ENCODE peak calls at places on chromosomes 13 and 19, in seven cellular contexts. X is body of pancreas; L is heart left ventricle; E is tibial artery; C is aorta; K is DND-41; H is CD4-positive, CD25-positive, alpha-beta regulatory T cell. Y is an unnamed sample.

GRCh38 chr13:42107006-42107405 is 58.6 kb downstream of the DGKH start:
- DNase-seq in X (no peak), L (no peak), E (no peak), C (no peak), K (no peak), H (no peak), Y (no peak)

GRCh38 chr13:114134944-114135610 is 2.7 kb upstream of the RASA3 start:
- DNase-seq in X (peak), L (no peak), E (no peak), C (no peak), K (no peak), H (no peak), Y (no peak)

GRCh38 chr13:44007451-44007850 is 127.7 kb downstream of the LACC1 start:
- DNase-seq in X (no peak), L (no peak), E (no peak), C (no peak), K (no peak), H (no peak), Y (no peak)

GRCh38 chr13:80359459-80360297 is 18.8 kb upstream of the SPRY2 start:
- DNase-seq in X (no peak), L (no peak), E (no peak), C (no peak), K (no peak), H (no peak), Y (no peak)

GRCh38 chr19:47445937-47446402 is 25.7 kb downstream of the SLC8A2 start:
- DNase-seq in X (peak), L (no peak), E (no peak), C (peak), K (peak), H (peak), Y (peak)

GRCh38 chr13:101346942-101347728 is 69.2 kb downstream of the NALCN start:
- DNase-seq in X (no peak), L (no peak), E (no peak), C (no peak), K (no peak), H (no peak), Y (no peak)

GRCh38 chr19:54156953-54157352 is 2.6 kb downstream of the LENG1 start:
- DNase-seq in X (no peak), L (no peak), E (no peak), C (no peak), K (no peak), H (no peak), Y (no peak)

GRCh38 chr19:35901854-35902661 is at the start of gene HCST:
- DNase-seq in X (no peak), L (no peak), E (no peak), C (peak), K (peak), H (peak), Y (peak)

GRCh38 chr13:88925954-88926353 is 1254.8 kb downstream of the SLITRK5 start:
- DNase-seq in X (no peak), L (no peak), E (no peak), C (no peak), K (no peak), H (no peak), Y (no peak)

GRCh38 chr13:48561461-48562224 is 28.8 kb upstream of the RCBTB2 start:
- DNase-seq in X (no peak), L (no peak), E (no peak), C (no peak), K (peak), H (no peak), Y (no peak)

GRCh38 chr13:98565726-98566577 is 11.0 kb downstream of the STK24 start:
- DNase-seq in X (no peak), L (peak), E (no peak), C (peak), K (no peak), H (no peak), Y (no peak)

GRCh38 chr13:110640591-110641029 is 25.3 kb downstream of the NAXD start:
- DNase-seq in X (no peak), L (peak), E (no peak), C (no peak), K (no peak), H (no peak), Y (no peak)

GRCh38 chr19:29517946-29518345 is 7.8 kb upstream of the VSTM2B start:
- DNase-seq in X (no peak), L (no peak), E (no peak), C (no peak), K (no peak), H (no peak), Y (no peak)

DNA sequence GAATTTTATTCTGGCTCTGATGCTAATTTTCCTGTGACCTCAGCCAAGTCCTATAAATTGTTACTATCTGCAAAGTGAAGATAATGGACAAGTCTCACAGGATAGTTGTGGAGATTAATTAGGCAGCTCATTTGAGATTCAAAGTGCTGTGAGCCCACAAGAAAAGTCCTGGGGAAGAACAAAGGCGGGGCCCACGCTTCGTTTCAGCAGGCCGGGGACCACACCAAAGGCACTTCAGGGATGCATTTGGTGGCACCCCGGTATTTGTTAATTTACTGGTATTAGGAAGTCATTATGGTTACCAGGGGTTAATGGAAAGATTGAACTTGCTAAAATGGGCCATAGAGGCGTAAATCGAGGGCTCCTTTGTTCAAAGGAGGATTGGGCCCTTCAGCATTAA is 511.0 kb downstream of the IRS2 start:
- DNase-seq in X (no peak), L (no peak), E (no peak), C (no peak), K (no peak), H (no peak), Y (no peak)
- H3K27ac ChIP-seq in X (no peak), L (no peak), E (no peak), C (no peak), K (no peak), H (no peak), Y (no peak)

GRCh38 chr13:52882803-52883202 is 34.4 kb upstream of the PCDH8 start:
- DNase-seq in X (no peak), L (no peak), E (no peak), C (no peak), K (no peak), H (no peak), Y (no peak)

GRCh38 chr13:52884429-52884828 is 36.0 kb upstream of the PCDH8 start:
- DNase-seq in X (no peak), L (no peak), E (no peak), C (no peak), K (no peak), H (no peak), Y (no peak)

DNA sequence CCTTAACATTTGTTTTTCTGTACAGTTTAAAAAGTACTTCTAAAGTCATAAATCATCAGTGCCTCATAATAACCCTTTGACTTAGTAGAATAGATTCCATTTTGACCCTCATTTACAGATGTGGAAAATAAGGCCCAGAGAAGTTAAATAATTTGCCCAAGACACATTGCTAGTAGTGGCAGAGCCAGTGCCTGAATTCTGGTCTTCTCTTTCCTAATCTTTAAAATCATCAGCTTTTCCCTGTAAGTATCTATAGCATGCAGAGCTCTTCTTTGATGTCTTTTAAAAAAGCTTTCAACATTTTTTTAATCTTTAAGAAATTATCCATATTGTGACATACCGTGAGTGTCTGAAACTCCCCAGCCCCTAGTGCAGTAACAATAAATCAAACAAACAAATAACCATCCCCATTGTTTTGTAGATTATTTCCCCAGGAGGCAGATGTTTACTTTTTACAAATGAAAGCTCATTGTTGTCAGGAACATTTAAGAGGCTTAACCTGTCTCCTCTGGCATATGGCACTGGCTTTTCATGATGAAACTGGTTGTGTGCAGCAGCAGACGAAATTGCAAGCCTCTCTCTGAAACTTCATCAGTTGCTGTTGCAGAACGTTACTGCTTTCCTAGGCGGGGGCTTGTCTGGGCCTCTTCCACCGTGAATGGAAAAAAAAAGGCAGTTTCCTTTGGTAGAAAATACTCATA is 31.7 kb upstream of the PCDH8 start:
- DNase-seq in X (no peak), L (no peak), E (no peak), C (no peak), K (no peak), H (no peak), Y (no peak)
- H3K4me3 ChIP-seq in X (no peak), L (no peak), E (no peak), C (no peak), K (no peak), H (no peak), Y (no peak)

DNA sequence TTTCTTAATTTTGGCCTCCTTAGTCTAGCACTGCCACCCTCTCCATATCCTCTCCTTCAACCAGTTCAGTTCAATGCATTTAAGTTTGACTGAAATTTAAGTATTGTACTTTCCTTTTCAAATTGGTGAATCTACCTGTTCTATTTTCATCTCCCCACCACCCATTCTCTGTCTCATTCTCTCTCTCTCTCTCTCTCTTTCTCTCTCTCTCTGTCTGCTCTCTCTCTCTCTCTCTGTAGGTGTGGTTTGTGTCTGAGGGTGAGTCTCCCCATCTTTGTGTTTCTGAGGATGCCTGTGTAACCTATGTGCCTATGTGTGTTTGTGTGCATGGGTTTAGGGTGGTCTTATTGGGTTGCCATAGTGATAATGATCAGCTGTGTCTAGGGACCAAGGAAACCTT is 10.1 kb downstream of the PDX1 start:
- DNase-seq in X (no peak), L (no peak), E (no peak), C (no peak), K (no peak), H (no peak), Y (no peak)
- H3K27ac ChIP-seq in X (peak), L (no peak), E (no peak), C (no peak), K (no peak), H (no peak), Y (no peak)

DNA sequence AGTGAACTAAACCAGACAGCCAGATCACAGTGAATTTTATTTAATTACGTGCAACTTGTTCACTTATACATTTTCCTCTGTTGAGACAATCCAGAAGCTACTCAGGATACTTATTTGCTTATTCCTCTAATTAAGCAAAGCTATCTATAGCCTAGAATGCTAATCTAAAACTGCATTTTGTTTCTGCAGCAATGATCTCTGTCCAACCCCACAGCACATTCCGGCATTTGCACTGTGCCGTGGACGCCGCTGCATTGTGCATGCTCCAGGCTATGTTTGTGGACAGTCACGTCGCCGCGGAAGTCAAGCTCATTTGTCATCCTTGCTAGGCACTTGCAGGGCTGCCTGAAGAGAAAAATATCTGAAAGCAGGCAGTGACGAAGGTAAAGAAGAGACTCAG is 406.9 kb downstream of the RFC3 start:
- DNase-seq in X (peak), L (no peak), E (no peak), C (peak), K (no peak), H (no peak), Y (no peak)
- H3K4me3 ChIP-seq in X (no peak), L (no peak), E (no peak), C (no peak), K (no peak), H (no peak), Y (no peak)

GRCh38 chr19:49799798-49800376 is 13.2 kb downstream of the FUZ start:
- DNase-seq in X (no peak), L (no peak), E (no peak), C (no peak), K (no peak), H (no peak), Y (no peak)

GRCh38 chr19:49802836-49803528 is 10.1 kb downstream of the FUZ start:
- DNase-seq in X (peak), L (no peak), E (no peak), C (no peak), K (no peak), H (no peak), Y (no peak)

GRCh38 chr19:49800771-49801170 is 12.3 kb downstream of the FUZ start:
- DNase-seq in X (no peak), L (no peak), E (no peak), C (no peak), K (no peak), H (no peak), Y (no peak)

GRCh38 chr19:49801966-49802661 is 11.0 kb downstream of the FUZ start:
- DNase-seq in X (peak), L (peak), E (peak), C (peak), K (no peak), H (no peak), Y (no peak)

DNA sequence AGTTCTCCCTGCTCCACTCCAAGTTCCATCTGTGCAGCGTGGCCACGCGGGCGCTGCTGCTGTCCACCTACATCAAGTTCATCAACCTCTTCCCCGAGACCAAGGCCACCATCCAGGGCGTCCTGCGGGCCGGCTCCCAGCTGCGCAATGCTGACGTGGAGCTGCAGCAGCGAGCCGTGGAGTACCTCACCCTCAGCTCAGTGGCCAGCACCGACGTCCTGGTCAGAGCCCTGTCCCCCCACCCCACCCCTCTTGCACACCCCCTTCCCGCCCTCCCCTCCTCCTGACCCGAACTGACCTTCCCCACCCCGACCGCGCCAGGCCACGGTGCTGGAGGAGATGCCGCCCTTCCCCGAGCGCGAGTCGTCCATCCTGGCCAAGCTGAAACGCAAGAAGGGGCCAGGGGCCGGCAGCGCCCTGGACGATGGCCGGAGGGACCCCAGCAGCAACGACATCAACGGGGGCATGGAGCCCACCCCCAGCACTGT is 11.6 kb downstream of the FUZ start:
- DNase-seq in X (no peak), L (no peak), E (no peak), C (no peak), K (no peak), H (no peak), Y (no peak)
- H3K27ac ChIP-seq in X (no peak), L (peak), E (no peak), C (no peak), K (no peak), H (no peak), Y (no peak)

GRCh38 chr13:67134322-67135129 is 95.6 kb downstream of the PCDH9 start:
- DNase-seq in X (no peak), L (no peak), E (no peak), C (no peak), K (peak), H (no peak), Y (no peak)
- H3K4me3 ChIP-seq in X (no peak), L (peak), E (peak), C (peak), K (peak), H (no peak), Y (no peak)

GRCh38 chr19:4910594-4911273 is 1.4 kb downstream of the UHRF1 start:
- DNase-seq in X (no peak), L (no peak), E (no peak), C (no peak), K (peak), H (no peak), Y (no peak)
- H3K27ac ChIP-seq in X (no peak), L (no peak), E (peak), C (no peak), K (peak), H (peak), Y (peak)

GRCh38 chr13:45191874-45192273 is 9.0 kb downstream of the KCTD4 start:
- DNase-seq in X (no peak), L (no peak), E (no peak), C (no peak), K (no peak), H (no peak), Y (no peak)
- H3K4me3 ChIP-seq in X (no peak), L (no peak), E (no peak), C (no peak), K (no peak), H (no peak), Y (no peak)

GRCh38 chr13:94537740-94538630 is 58.0 kb downstream of the TGDS start:
- DNase-seq in X (no peak), L (no peak), E (no peak), C (no peak), K (no peak), H (no peak), Y (no peak)
- H3K27ac ChIP-seq in X (no peak), L (no peak), E (no peak), C (no peak), K (no peak), H (no peak), Y (no peak)

DNA sequence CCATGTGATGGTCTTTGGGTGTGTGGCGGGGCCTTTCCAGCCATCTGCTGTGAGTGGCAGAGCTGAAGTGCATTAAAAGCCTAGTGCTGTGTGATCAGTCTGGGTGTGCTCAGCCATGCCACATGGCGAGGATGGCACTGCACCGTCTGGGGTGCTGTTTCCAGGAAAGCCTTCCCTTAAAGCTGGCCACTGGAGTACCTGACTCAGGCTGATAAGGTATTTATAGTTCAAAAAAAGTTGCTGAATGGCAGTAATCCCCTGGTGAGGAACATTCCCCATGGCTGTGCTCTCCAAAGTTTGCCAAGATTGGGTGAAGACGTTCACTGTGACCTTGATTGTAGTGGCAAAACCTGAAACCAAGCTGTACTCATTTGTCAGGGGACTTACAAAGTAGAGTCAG is 6.0 kb downstream of the GPI start:
- DNase-seq in X (no peak), L (no peak), E (no peak), C (no peak), K (no peak), H (no peak), Y (no peak)
- H3K4me3 ChIP-seq in X (no peak), L (no peak), E (no peak), C (no peak), K (no peak), H (no peak), Y (no peak)

Y was measured in CD4-positive, alpha-beta memory T cell.